ENCODE peak calls at places on chromosomes 2 and 18, in five cellular contexts. H is psoas muscle, Z is neuronal stem cell, M is amygdala, I is astrocyte of the spinal cord. D is an unnamed sample.

GRCh38 chr2:169683054-169683424 is 11.2 kb downstream of the CFAP210 start:
- DNase-seq in H (no peak), Z (no peak), M (no peak), I (no peak), D (no peak)

GRCh38 chr2:160721089-160722040 is 227.8 kb upstream of the RBMS1 start:
- DNase-seq in M (no peak), H (no peak), Z (no peak), I (no peak), D (no peak)

GRCh38 chr2:177335917-177336450 is 56.6 kb upstream of the AGPS start:
- DNase-seq in M (no peak), I (no peak), H (no peak), Z (no peak), D (no peak)

GRCh38 chr18:12307871-12308385 is at the start of gene TUBB6:
- DNase-seq in H (peak), I (peak), M (no peak), Z (peak), D (no peak)

GRCh38 chr2:219289537-219290361 is 10.6 kb downstream of the DNAJB2 start:
- DNase-seq in M (peak), Z (no peak), H (peak), I (peak), D (peak)

GRCh38 chr2:5437375-5437774 is 254.8 kb upstream of the SOX11 start:
- DNase-seq in Z (no peak), I (no peak), H (no peak), M (no peak), D (no peak)

GRCh38 chr2:172109670-172110421 is 7.1 kb upstream of the DLX2 start:
- DNase-seq in Z (peak), I (no peak), M (no peak), H (no peak), D (no peak)

GRCh38 chr18:38576349-38576748 is 1010.8 kb upstream of the CELF4 start:
- DNase-seq in I (no peak), M (no peak), H (no peak), Z (no peak), D (no peak)

GRCh38 chr2:96955694-96956610 is 30.4 kb downstream of the FAM178B start:
- DNase-seq in M (no peak), H (no peak), Z (no peak), I (no peak), D (no peak)

GRCh38 chr2:84526562-84526961 is 10.3 kb downstream of the DNAH6 start:
- DNase-seq in I (no peak), M (no peak), Z (no peak), H (no peak), D (no peak)

GRCh38 chr2:121810959-121811853 is 55.8 kb downstream of the TSN start:
- DNase-seq in H (peak), Z (peak), M (peak), I (peak), D (peak)

D was measured in DMS 273 treated with DMSO at 0.1 percent for 48 hours.